ENCODE peak calls at places on chromosomes 6 and 20, in seven cellular contexts. U is gastrocnemius medialis, B is thoracic aorta, Q is fibroblast of lung, G is spleen, O is uterus, N is mucosa of descending colon. I is an unnamed sample.

GRCh38 chr6:107618672-107619071 is 128.8 kb downstream of the SOBP start:
- DNase-seq in U (no peak), Q (no peak), N (no peak), O (no peak), B (no peak), G (peak; percentile 80), I (no peak)

GRCh38 chr6:87182321-87182720 is 27.0 kb downstream of the ZNF292 start:
- DNase-seq in B (no peak), N (no peak), G (no peak), Q (no peak), O (no peak), U (no peak), I (no peak)

GRCh38 chr20:34636648-34637047 is 40.2 kb downstream of the PIGU start:
- DNase-seq in Q (no peak), U (no peak), N (no peak), B (no peak), G (no peak), O (no peak), I (no peak)

GRCh38 chr6:34795836-34796425 is 4.0 kb downstream of the BLTP3A start:
- DNase-seq in N (no peak), B (no peak), O (no peak), U (no peak), G (no peak), Q (peak; percentile 39), I (no peak)

GRCh38 chr6:141195251-141195832 is 937.4 kb upstream of the GJE1 start:
- DNase-seq in N (no peak), U (no peak), Q (no peak), O (no peak), G (no peak), B (no peak), I (no peak)

GRCh38 chr6:122400121-122400450 is 634 bp downstream of the HSF2 start:
- DNase-seq in Q (peak; percentile 8), O (no peak), U (peak; percentile 42), G (no peak), B (peak; percentile 4), N (no peak), I (peak; percentile 24)

GRCh38 chr6:18551228-18551627 is 164.1 kb downstream of the RNF144B start:
- DNase-seq in U (no peak), N (no peak), Q (peak; percentile 53), O (no peak), B (no peak), G (no peak), I (no peak)

GRCh38 chr6:80335061-80335660 is 228.7 kb downstream of the BCKDHB start:
- DNase-seq in G (no peak), N (no peak), U (no peak), B (no peak), Q (peak; percentile 34), O (no peak), I (no peak)

GRCh38 chr6:39029156-39030011 is 19.2 kb upstream of the GLP1R start:
- DNase-seq in Q (no peak), O (no peak), G (no peak), N (peak; percentile 67), U (no peak), B (no peak), I (peak; percentile 16)

GRCh38 chr6:168157272-168158007 is 78.4 kb upstream of the FRMD1 start:
- DNase-seq in Q (peak; percentile 35), U (no peak), B (no peak), O (peak; percentile 70), N (no peak), G (no peak), I (no peak)

GRCh38 chr6:131819507-131820228 is 11.8 kb downstream of the ENPP1 start:
- DNase-seq in Q (peak; percentile 88), B (no peak), G (no peak), O (no peak), U (no peak), N (no peak), I (peak; percentile 32)

GRCh38 chr6:168871535-168872106 is 382.0 kb downstream of the THBS2 start:
- DNase-seq in G (no peak), B (no peak), O (no peak), Q (no peak), U (no peak), N (no peak), I (no peak)

GRCh38 chr20:57788936-57789613 is 79.3 kb upstream of the PMEPA1 start:
- DNase-seq in O (no peak), Q (no peak), B (no peak), G (peak; percentile 13), U (no peak), N (no peak), I (no peak)

GRCh38 chr6:138833819-138834539 is 38.1 kb downstream of the ECT2L start:
- DNase-seq in N (no peak), B (no peak), Q (peak; percentile 36), U (no peak), G (no peak), O (peak; percentile 85), I (peak; percentile 74)

GRCh38 chr6:149450679-149451360 is 34.0 kb downstream of the ZC3H12D start:
- DNase-seq in U (no peak), N (peak; percentile 76), Q (no peak), B (no peak), G (peak; percentile 78), O (peak; percentile 35), I (peak; percentile 55)
- H3K4me3 ChIP-seq in U (peak overlapping the region; percentile 42), N (peak overlapping the region; percentile 17), Q (peak overlapping the region; percentile 14), B (peak overlapping the region; percentile 77), G (peak overlapping the region; percentile 63), O (peak overlapping the region; percentile 1), I (peak overlapping the region; percentile 41)

GRCh38 chr6:76135481-76135880 is 63.0 kb upstream of the IMPG1 start:
- DNase-seq in G (no peak), N (no peak), B (no peak), Q (no peak), O (no peak), U (no peak), I (no peak)

GRCh38 chr6:76134651-76135050 is 62.2 kb upstream of the IMPG1 start:
- DNase-seq in Q (no peak), G (no peak), N (no peak), O (no peak), U (no peak), B (no peak), I (no peak)
- H3K4me1 ChIP-seq in Q (no peaks in the 10 kb centered on the region), G (no peaks in the 10 kb centered on the region), N (no peaks in the 10 kb centered on the region), O (no peaks in the 10 kb centered on the region), U (no peaks in the 10 kb centered on the region), B (no peaks in the 10 kb centered on the region), I (no peaks in the 10 kb centered on the region)

DNA sequence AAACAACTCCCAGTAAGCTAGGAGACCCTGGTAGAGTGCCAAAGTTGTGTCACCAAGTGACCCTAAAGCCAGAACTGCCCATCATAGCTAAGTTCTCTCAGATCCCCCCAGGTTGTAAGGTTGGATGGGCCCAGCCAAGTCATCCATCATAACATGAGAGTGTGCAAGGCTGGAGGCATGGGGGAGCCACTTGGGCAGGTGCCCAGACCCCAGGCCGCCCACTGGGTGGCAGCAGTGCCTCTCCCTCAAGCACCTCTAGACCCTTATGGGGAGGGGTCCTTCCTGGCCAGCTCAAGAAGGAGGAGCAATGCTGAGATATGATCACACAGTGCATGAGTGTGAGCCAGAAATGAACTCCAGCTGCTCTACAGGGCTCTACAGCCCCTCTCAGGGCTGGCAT is 154.5 kb downstream of the MYLK4 start:
- DNase-seq in G (no peak), U (no peak), B (no peak), N (no peak), O (no peak), Q (no peak), I (no peak)
- TF ChIP-seq CTCF in G (no peak), U (peak; percentile 25), B (peak; percentile 7), N (no peak), O (no peak), Q (no peak), I (peak; percentile 33)

GRCh38 chr6:47479874-47480273 is 2.3 kb downstream of the CD2AP start:
- DNase-seq in N (no peak), O (no peak), G (no peak), U (no peak), B (no peak), Q (no peak), I (no peak)
- H3K4me3 ChIP-seq in N (no peak overlapping the region), O (no peak overlapping the region), G (no peak overlapping the region), U (peak overlapping the region; percentile 93), B (no peak overlapping the region), Q (peak overlapping the region; percentile 84), I (no peak overlapping the region)

DNA sequence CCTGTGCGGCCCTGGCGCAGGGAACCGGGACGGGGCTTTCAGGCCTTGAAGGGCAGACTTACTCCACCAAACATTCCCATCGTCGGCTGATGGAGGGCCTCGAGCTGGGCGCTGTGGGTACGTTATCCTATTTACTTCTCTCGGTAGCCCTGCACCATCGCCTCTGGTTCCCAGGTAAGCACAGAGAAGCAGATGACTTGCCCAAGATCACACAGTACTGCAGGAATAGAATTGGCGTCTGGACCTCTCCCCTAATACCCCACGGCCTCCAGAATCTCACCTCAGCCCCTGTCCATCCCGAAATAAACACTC is 46.4 kb downstream of the PDYN start:
- DNase-seq in B (no peak), U (no peak), O (no peak), N (no peak), G (no peak), Q (no peak), I (no peak)
- H3K4me1 ChIP-seq in B (peaks cover 4% of the 10 kb centered on the region), U (peaks cover 44% of the 10 kb centered on the region), O (no peaks in the 10 kb centered on the region), N (peaks cover 9% of the 10 kb centered on the region), G (peaks cover 19% of the 10 kb centered on the region), Q (no peaks in the 10 kb centered on the region), I (no peaks in the 10 kb centered on the region)

GRCh38 chr6:29685718-29686326 is 4.9 kb upstream of the ZFP57 start:
- DNase-seq in O (no peak), N (no peak), B (no peak), G (no peak), Q (no peak), U (no peak), I (peak; percentile 54)
- TF ChIP-seq CTCF in O (no peak), N (no peak), B (no peak), G (no peak), Q (no peak), U (no peak), I (peak; percentile 41)

DNA sequence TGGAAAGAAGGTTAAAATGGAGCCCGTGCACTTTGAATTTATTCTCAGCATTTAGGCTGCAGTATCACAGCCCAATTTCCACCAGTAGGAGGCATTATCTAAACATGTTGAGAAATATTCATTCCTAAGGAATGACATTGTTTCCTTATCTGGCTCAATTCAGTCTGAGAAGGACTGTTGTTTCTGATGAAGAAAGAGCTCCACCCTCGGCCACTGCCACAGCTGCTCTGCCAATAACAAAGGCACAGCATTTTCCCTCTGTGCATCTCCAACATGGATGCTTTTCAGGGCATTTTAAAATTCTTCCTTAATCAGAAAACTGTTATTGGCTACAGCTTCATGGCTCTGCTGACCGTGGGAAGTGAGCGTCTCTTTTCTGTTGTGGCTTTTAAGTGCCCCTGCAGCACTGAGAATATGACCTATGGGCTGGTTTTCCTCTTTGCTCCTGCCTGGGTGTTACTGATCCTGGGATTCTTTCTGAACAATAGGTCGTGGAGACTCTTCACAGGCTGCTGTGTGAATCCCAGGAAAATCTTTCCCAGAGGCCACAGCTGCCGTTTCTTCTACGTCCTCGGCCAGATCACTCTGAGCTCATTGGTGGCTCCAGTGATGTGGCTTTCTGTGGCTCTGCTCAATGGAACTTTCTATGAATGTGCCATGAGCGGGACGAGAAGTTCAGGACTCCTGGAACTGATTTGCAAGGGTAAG is at the start of gene CALHM5:
- DNase-seq in N (no peak), O (peak; percentile 43), B (no peak), G (no peak), Q (peak; percentile 94), U (peak; percentile 35), I (peak; percentile 58)
- H3K4me3 ChIP-seq in N (no peak within 1 kb of the TSS), O (peak within 1 kb of the TSS; percentile 10), B (peak within 1 kb of the TSS; percentile 73), G (peak within 1 kb of the TSS; percentile 59), Q (peak within 1 kb of the TSS; percentile 81), U (peak within 1 kb of the TSS; percentile 47), I (peak within 1 kb of the TSS; percentile 60)

I was measured in heart right ventricle.